ENCODE peak calls at places on chromosomes 3 and 15, in eight cellular contexts. Z, K, H, O, E, L, P and M are unnamed samples. For H3K4me1 and H3K27me3, the result is how much of the 10 kb centered on the place peaks cover.

GRCh38 chr3:127964053-127964452 is 49.0 kb downstream of the KBTBD12 start:
- DNase-seq in Z (peak), K (no peak), H (no peak), O (no peak), E (no peak), L (no peak), P (peak), M (peak)

GRCh38 chr15:75450307-75451201 is 936 bp downstream of the SIN3A start:
- DNase-seq in Z (peak), K (peak), H (peak), O (peak), E (peak), L (peak), P (peak), M (peak)

GRCh38 chr15:47473857-47474256 is 243.4 kb upstream of the SEMA6D start:
- DNase-seq in Z (no peak), K (peak), H (peak), O (no peak), E (no peak), L (peak), P (no peak), M (no peak)

GRCh38 chr15:28114721-28115622 is 15.9 kb upstream of the OCA2 start:
- DNase-seq in Z (no peak), K (no peak), H (peak), O (peak), E (no peak), L (peak), P (no peak), M (no peak)

GRCh38 chr15:48967336-48967735 is 3.6 kb upstream of the SHC4 start:
- DNase-seq in Z (no peak), K (no peak), H (no peak), O (no peak), E (no peak), L (no peak), P (no peak), M (no peak)

GRCh38 chr3:104887069-104887468 is 479.6 kb upstream of the ALCAM start:
- DNase-seq in Z (peak), K (no peak), H (peak), O (no peak), E (no peak), L (no peak), P (no peak), M (no peak)

GRCh38 chr15:47384316-47384715 is 333.0 kb upstream of the SEMA6D start:
- DNase-seq in Z (peak), K (peak), H (peak), O (peak), E (no peak), L (peak), P (no peak), M (peak)

GRCh38 chr3:187112934-187113793 is 26.1 kb downstream of the RPL39L start:
- DNase-seq in Z (peak), K (peak), H (peak), O (no peak), E (no peak), L (no peak), P (no peak), M (no peak)

GRCh38 chr3:45387636-45388348 is 584 bp upstream of the LARS2 start:
- DNase-seq in Z (no peak), K (no peak), H (no peak), O (no peak), E (no peak), L (peak), P (no peak), M (no peak)

GRCh38 chr3:9826815-9827574 is 16.8 kb downstream of the RPUSD3 start:
- DNase-seq in Z (peak), K (no peak), H (peak), O (peak), E (no peak), L (no peak), P (no peak), M (peak)

GRCh38 chr15:60961541-60961940 is 267.6 kb downstream of the RORA start:
- DNase-seq in Z (no peak), K (peak), H (no peak), O (no peak), E (no peak), L (no peak), P (no peak), M (no peak)

GRCh38 chr3:105807701-105808100 is 61.1 kb downstream of the CBLB start:
- DNase-seq in Z (no peak), K (no peak), H (no peak), O (no peak), E (no peak), L (no peak), P (no peak), M (no peak)

GRCh38 chr3:183244219-183244618 is 8.8 kb upstream of the B3GNT5 start:
- DNase-seq in Z (peak), K (peak), H (no peak), O (no peak), E (no peak), L (no peak), P (peak), M (no peak)

GRCh38 chr15:88440021-88440420 is 27.2 kb downstream of the MRPL46 start:
- DNase-seq in Z (peak), K (peak), H (peak), O (no peak), E (no peak), L (no peak), P (peak), M (no peak)

GRCh38 chr3:194277547-194278091 is 73.5 kb downstream of the CPN2 start:
- DNase-seq in Z (no peak), K (peak), H (peak), O (peak), E (no peak), L (peak), P (no peak), M (peak)

GRCh38 chr3:187856567-187856966 is 111.3 kb upstream of the BCL6 start:
- DNase-seq in Z (no peak), K (no peak), H (no peak), O (no peak), E (no peak), L (no peak), P (no peak), M (no peak)

GRCh38 chr3:84110787-84111186 is 848.0 kb upstream of the CADM2 start:
- DNase-seq in Z (no peak), K (no peak), H (no peak), O (no peak), E (no peak), L (no peak), P (no peak), M (no peak)

GRCh38 chr15:57476533-57476975 is 100.2 kb downstream of the CGNL1 start:
- DNase-seq in Z (no peak), K (peak), H (peak), O (no peak), E (no peak), L (no peak), P (no peak), M (peak)

GRCh38 chr3:178623666-178624255 is 87.5 kb downstream of the KCNMB2 start:
- DNase-seq in Z (peak), K (no peak), H (no peak), O (no peak), E (no peak), L (peak), P (no peak), M (no peak)

GRCh38 chr3:127690823-127691452 is 18.2 kb downstream of the ABTB1 start:
- DNase-seq in Z (peak), K (peak), H (peak), O (peak), E (no peak), L (peak), P (no peak), M (peak)

GRCh38 chr3:175308105-175308504 is 449.0 kb downstream of the NAALADL2 start:
- DNase-seq in Z (no peak), K (no peak), H (no peak), O (no peak), E (no peak), L (no peak), P (no peak), M (no peak)

GRCh38 chr3:116270053-116270452 is 175.2 kb downstream of the LSAMP start:
- DNase-seq in Z (peak), K (peak), H (peak), O (no peak), E (no peak), L (no peak), P (no peak), M (no peak)

GRCh38 chr15:58405865-58406264 is 25.9 kb upstream of the LIPC start:
- DNase-seq in Z (no peak), K (no peak), H (no peak), O (no peak), E (no peak), L (no peak), P (no peak), M (no peak)

GRCh38 chr3:143538577-143538981 is 309.7 kb downstream of the SLC9A9 start:
- DNase-seq in Z (no peak), K (peak), H (peak), O (no peak), E (no peak), L (no peak), P (no peak), M (no peak)

GRCh38 chr3:41318520-41318919 is 119.2 kb downstream of the CTNNB1 start:
- DNase-seq in Z (peak), K (no peak), H (peak), O (no peak), E (no peak), L (no peak), P (no peak), M (peak)

GRCh38 chr15:67882487-67883227 is 42.8 kb upstream of the RNU6-1 start:
- DNase-seq in Z (no peak), K (no peak), H (no peak), O (no peak), E (no peak), L (no peak), P (no peak), M (no peak)

GRCh38 chr3:36540898-36541518 is 160.7 kb downstream of the STAC start:
- DNase-seq in Z (peak), K (no peak), H (peak), O (peak), E (no peak), L (no peak), P (no peak), M (peak)

GRCh38 chr3:196444495-196444894 is 12.3 kb upstream of the UBXN7 start:
- DNase-seq in Z (no peak), K (no peak), H (no peak), O (no peak), E (no peak), L (no peak), P (no peak), M (no peak)

GRCh38 chr15:96767703-96768434 is 437.4 kb downstream of the NR2F2 start:
- DNase-seq in Z (no peak), K (no peak), H (no peak), O (no peak), E (no peak), L (no peak), P (no peak), M (no peak)

GRCh38 chr3:194136519-194137313 is 768 bp downstream of the HES1 start:
- DNase-seq in Z (peak), K (peak), H (peak), O (peak), E (peak), L (peak), P (peak), M (peak)

GRCh38 chr15:100999369-100999768 is 80.2 kb downstream of the LRRK1 start:
- DNase-seq in Z (peak), K (no peak), H (peak), O (no peak), E (no peak), L (no peak), P (no peak), M (no peak)

GRCh38 chr15:91956026-91956723 is 102.7 kb downstream of the SLCO3A1 start:
- DNase-seq in Z (no peak), K (no peak), H (peak), O (no peak), E (no peak), L (no peak), P (no peak), M (no peak)

GRCh38 chr15:55917881-55918296 is 75.5 kb downstream of the NEDD4 start:
- DNase-seq in Z (peak), K (peak), H (peak), O (no peak), E (no peak), L (no peak), P (no peak), M (peak)

GRCh38 chr15:52010633-52011595 is 8.1 kb upstream of the MAPK6 start:
- DNase-seq in Z (peak), K (no peak), H (peak), O (no peak), E (no peak), L (no peak), P (peak), M (peak)

GRCh38 chr3:175646865-175647264 is 787.7 kb downstream of the NAALADL2 start:
- DNase-seq in Z (peak), K (no peak), H (peak), O (no peak), E (no peak), L (no peak), P (no peak), M (no peak)

GRCh38 chr3:64783200-64783599 is 95.4 kb upstream of the ADAMTS9 start:
- DNase-seq in Z (no peak), K (no peak), H (no peak), O (no peak), E (no peak), L (no peak), P (no peak), M (no peak)

GRCh38 chr3:115857518-115858136 is 234.3 kb downstream of the GAP43 start:
- DNase-seq in Z (no peak), K (no peak), H (no peak), O (no peak), E (no peak), L (no peak), P (no peak), M (no peak)

GRCh38 chr3:39207361-39208192 is 15.2 kb upstream of the XIRP1 start:
- DNase-seq in Z (peak), K (peak), H (no peak), O (no peak), E (no peak), L (no peak), P (no peak), M (no peak)

GRCh38 chr3:23659840-23660430 is 145.8 kb upstream of the UBE2E1 start:
- DNase-seq in Z (no peak), K (no peak), H (no peak), O (no peak), E (no peak), L (no peak), P (no peak), M (peak)
- H3K4me1 ChIP-seq in Z (under half), K (under half), H (under half), O (under half), E (under half), L (under half), P (under half), M (under half)

DNA sequence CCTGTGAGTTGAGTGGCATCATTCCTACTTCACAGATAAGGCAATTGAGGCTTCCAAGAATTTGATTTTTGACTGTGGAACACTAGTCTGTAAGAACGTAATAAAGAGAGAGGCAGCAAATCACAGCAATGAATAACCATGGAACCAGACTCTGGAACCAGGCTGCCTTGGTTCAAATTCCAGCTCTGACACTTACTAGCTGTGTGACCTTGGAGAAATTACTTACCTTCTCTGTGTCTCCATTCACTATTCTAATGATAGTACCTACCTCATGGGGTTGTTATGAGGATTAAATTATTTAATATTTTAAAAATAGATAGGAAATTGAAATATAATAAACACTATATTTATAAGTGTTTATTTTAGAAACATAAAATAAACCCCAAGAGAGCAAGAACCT is 12.6 kb upstream of the IGDCC3 start:
- DNase-seq in Z (no peak), K (no peak), H (no peak), O (no peak), E (no peak), L (no peak), P (no peak), M (no peak)
- H3K27me3 ChIP-seq in Z (under half), K (under half), H (under half), O (under half), E (under half), L (under half), P (under half), M (under half)

GRCh38 chr15:65804252-65804931 is 12.3 kb upstream of the DENND4A start:
- DNase-seq in Z (no peak), K (no peak), H (peak), O (no peak), E (no peak), L (no peak), P (no peak), M (no peak)
- H3K27ac ChIP-seq in Z (no peak), K (no peak), H (no peak), O (no peak), E (no peak), L (peak), P (no peak), M (no peak)

GRCh38 chr3:16140116-16140893 is 34.2 kb upstream of the GALNT15 start:
- DNase-seq in Z (peak), K (peak), H (peak), O (no peak), E (no peak), L (peak), P (no peak), M (no peak)

GRCh38 chr3:16136042-16136441 is 38.4 kb upstream of the GALNT15 start:
- DNase-seq in Z (no peak), K (no peak), H (peak), O (no peak), E (no peak), L (no peak), P (no peak), M (no peak)

GRCh38 chr3:16134173-16134928 is 40.1 kb upstream of the GALNT15 start:
- DNase-seq in Z (no peak), K (no peak), H (no peak), O (no peak), E (no peak), L (no peak), P (no peak), M (no peak)

GRCh38 chr3:16137977-16138376 is 36.5 kb upstream of the GALNT15 start:
- DNase-seq in Z (no peak), K (no peak), H (no peak), O (no peak), E (no peak), L (no peak), P (no peak), M (no peak)

GRCh38 chr3:16137044-16137443 is 37.4 kb upstream of the GALNT15 start:
- DNase-seq in Z (no peak), K (no peak), H (peak), O (no peak), E (no peak), L (no peak), P (no peak), M (no peak)
- H3K4me1 ChIP-seq in Z (under half), K (under half), H (under half), O (under half), E (under half), L (under half), P (under half), M (under half)